ENCODE peak calls at places on chromosomes 11 and 22, in eight cellular contexts. U is cardiac fibroblast; O is cardiac septum; N is right atrium auricular region; H is CD8-positive, alpha-beta T cell; Q is body of pancreas; R is GM06990; J is thyroid gland. X is an unnamed sample.

GRCh38 chr11:127049486-127049885 is 48.9 kb upstream of the KIRREL3 start:
- DNase-seq in U (no peak), O (no peak), N (no peak), H (no peak), Q (no peak), R (no peak), J (no peak), X (no peak)

GRCh38 chr11:108466405-108466804 is 924 bp downstream of the C11orf65 start:
- DNase-seq in U (no peak), O (no peak), N (no peak), H (no peak), Q (no peak), R (no peak), J (no peak), X (no peak)

GRCh38 chr11:117915219-117915618 is 14.0 kb downstream of the TMPRSS13 start:
- DNase-seq in U (no peak), O (peak), N (no peak), H (no peak), Q (no peak), R (no peak), J (no peak), X (no peak)

GRCh38 chr11:94046796-94047195 is 25.6 kb downstream of the HEPHL1 start:
- DNase-seq in U (no peak), O (no peak), N (no peak), H (no peak), Q (no peak), R (no peak), J (no peak), X (no peak)

GRCh38 chr22:23763579-23764331 is 965 bp downstream of the C22orf15 start:
- DNase-seq in U (no peak), O (no peak), N (no peak), H (peak), Q (no peak), R (peak), J (no peak), X (peak)

GRCh38 chr22:50720301-50720845 is 17.6 kb upstream of the ACR start:
- DNase-seq in U (no peak), O (no peak), N (no peak), H (no peak), Q (no peak), R (no peak), J (no peak), X (no peak)

GRCh38 chr11:72426758-72427157 is 7.6 kb downstream of the CLPB start:
- DNase-seq in U (no peak), O (no peak), N (no peak), H (no peak), Q (no peak), R (no peak), J (no peak), X (no peak)

GRCh38 chr11:29679996-29680395 is 336.8 kb downstream of the KCNA4 start:
- DNase-seq in U (no peak), O (no peak), N (no peak), H (no peak), Q (no peak), R (no peak), J (no peak), X (no peak)

GRCh38 chr22:26367402-26368245 is 61.4 kb upstream of the ASPHD2 start:
- DNase-seq in U (peak), O (no peak), N (no peak), H (peak), Q (peak), R (peak), J (peak), X (peak)